ENCODE peak calls at places on chromosomes 6 and 20, in four cellular contexts. One of them, this sample, is unnamed.

GRCh38 chr6:170296746-170297576 is 6.1 kb upstream of the DLL1 start:
- DNase-seq in SK-N-SH: peak; percentile 25
- DNase-seq in H1: peak; percentile 63
- DNase-seq in IMR-90: no peak
- DNase-seq in this sample: no peak

GRCh38 chr6:4350571-4351505 is 215.5 kb upstream of the ECI2 start:
- DNase-seq in IMR-90: peak; percentile 73
- DNase-seq in H1: no peak
- DNase-seq in SK-N-SH: no peak
- DNase-seq in this sample: no peak

GRCh38 chr6:82589509-82590206 is 226.0 kb downstream of the TPBG start:
- DNase-seq in SK-N-SH: peak; percentile 20
- DNase-seq in H1: peak; percentile 52
- DNase-seq in IMR-90: peak; percentile 64
- DNase-seq in this sample: peak; percentile 67

GRCh38 chr20:25314497-25315417 is 66.9 kb downstream of the PYGB start:
- DNase-seq in SK-N-SH: no peak
- DNase-seq in IMR-90: no peak
- DNase-seq in H1: no peak
- DNase-seq in this sample: no peak

GRCh38 chr20:11582073-11582472 is 335.6 kb upstream of the BTBD3 start:
- DNase-seq in IMR-90: no peak
- DNase-seq in SK-N-SH: no peak
- DNase-seq in H1: no peak
- DNase-seq in this sample: no peak

GRCh38 chr6:10441655-10442009 is 26.8 kb upstream of the TFAP2A start:
- DNase-seq in SK-N-SH: no peak
- DNase-seq in IMR-90: no peak
- DNase-seq in H1: no peak
- DNase-seq in this sample: no peak

GRCh38 chr6:7406743-7407142 is 17.1 kb downstream of the RIOK1 start:
- DNase-seq in H1: no peak
- DNase-seq in SK-N-SH: no peak
- DNase-seq in IMR-90: peak; percentile 56
- DNase-seq in this sample: no peak

GRCh38 chr6:166381733-166382499 is 824 bp downstream of the MPC1 start:
- DNase-seq in H1: peak; percentile 93
- DNase-seq in IMR-90: peak; percentile 46
- DNase-seq in SK-N-SH: peak; percentile 78
- DNase-seq in this sample: peak; percentile 38

GRCh38 chr6:39590994-39591393 is 134.2 kb downstream of the KIF6 start:
- DNase-seq in IMR-90: no peak
- DNase-seq in H1: no peak
- DNase-seq in SK-N-SH: no peak
- DNase-seq in this sample: no peak

GRCh38 chr6:100461273-100461919 is 3.3 kb downstream of the SIM1 start:
- DNase-seq in SK-N-SH: no peak
- DNase-seq in IMR-90: no peak
- DNase-seq in H1: peak; percentile 76
- DNase-seq in this sample: peak; percentile 71

GRCh38 chr6:131643262-131643631 is 6.1 kb downstream of the ENPP3 start:
- DNase-seq in SK-N-SH: no peak
- DNase-seq in H1: no peak
- DNase-seq in IMR-90: no peak
- DNase-seq in this sample: no peak

GRCh38 chr6:159693128-159693893 is at the start of gene SOD2:
- DNase-seq in H1: peak; percentile 92
- DNase-seq in IMR-90: peak; percentile 81
- DNase-seq in SK-N-SH: peak; percentile 93
- DNase-seq in this sample: peak; percentile 62

GRCh38 chr6:8904754-8905153 is 469.4 kb upstream of the SLC35B3 start:
- DNase-seq in H1: peak; percentile 53
- DNase-seq in SK-N-SH: peak; percentile 12
- DNase-seq in IMR-90: no peak
- DNase-seq in this sample: peak; percentile 3

GRCh38 chr20:52094693-52095092 is 96.9 kb downstream of the ZFP64 start:
- DNase-seq in SK-N-SH: no peak
- DNase-seq in H1: no peak
- DNase-seq in IMR-90: no peak
- DNase-seq in this sample: no peak

GRCh38 chr20:60589624-60590023 is 631.4 kb downstream of the CDH26 start:
- DNase-seq in H1: no peak
- DNase-seq in SK-N-SH: no peak
- DNase-seq in IMR-90: peak; percentile 3
- DNase-seq in this sample: no peak

GRCh38 chr6:42482126-42482525 is 30.4 kb upstream of the TRERF1 start:
- DNase-seq in IMR-90: peak; percentile 34
- DNase-seq in SK-N-SH: no peak
- DNase-seq in H1: no peak
- DNase-seq in this sample: no peak

DNA sequence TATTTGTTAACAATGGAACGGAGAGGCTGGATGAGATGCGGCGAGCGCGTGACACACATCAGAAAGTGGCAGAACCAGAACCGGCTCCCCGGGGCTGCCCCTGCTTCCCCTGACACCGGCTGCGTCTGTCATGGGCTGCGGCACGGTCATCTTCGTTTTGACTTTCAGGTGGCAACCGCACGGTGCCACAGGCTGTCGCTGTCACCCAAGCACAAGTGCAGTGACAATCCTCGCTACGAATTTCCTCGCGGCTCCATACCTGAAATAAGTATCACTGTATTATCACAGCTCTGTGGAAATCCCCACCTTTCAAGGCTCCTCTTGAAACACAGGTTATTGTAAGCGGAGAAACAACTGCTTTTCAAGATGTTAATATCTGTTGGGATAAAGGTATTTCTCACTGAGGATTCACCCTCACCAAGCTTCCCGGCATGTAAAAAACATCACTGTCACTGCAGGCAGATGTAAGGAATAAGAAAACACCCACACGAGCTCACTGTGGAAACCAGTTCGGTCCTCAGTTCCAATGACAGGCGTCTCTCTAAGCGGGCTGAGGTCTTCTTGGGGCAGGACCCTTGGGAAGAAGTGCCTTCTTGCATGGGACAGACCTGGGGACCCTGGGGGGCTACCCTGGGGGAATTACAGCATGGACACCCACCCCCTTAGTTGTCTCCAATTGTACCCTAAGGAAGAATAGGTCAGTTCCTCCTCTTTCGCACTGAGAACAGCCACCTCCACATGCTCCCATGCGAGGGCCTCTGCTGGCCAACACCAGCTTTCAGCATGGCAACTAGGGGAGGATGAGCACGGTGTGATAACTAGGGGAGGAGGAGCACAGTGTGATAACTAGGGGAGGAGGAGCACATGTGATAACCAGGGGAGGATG is 86.3 kb downstream of the DACT2 start:
- DNase-seq in IMR-90: no peak
- DNase-seq in SK-N-SH: no peak
- DNase-seq in H1: no peak
- DNase-seq in this sample: no peak
- TF ChIP-seq RFX5 in IMR-90: no peak
- TF ChIP-seq RFX5 in SK-N-SH: no peak
- TF ChIP-seq RFX5 in H1: no peak
- TF ChIP-seq RFX5 in this sample: no peak

DNA sequence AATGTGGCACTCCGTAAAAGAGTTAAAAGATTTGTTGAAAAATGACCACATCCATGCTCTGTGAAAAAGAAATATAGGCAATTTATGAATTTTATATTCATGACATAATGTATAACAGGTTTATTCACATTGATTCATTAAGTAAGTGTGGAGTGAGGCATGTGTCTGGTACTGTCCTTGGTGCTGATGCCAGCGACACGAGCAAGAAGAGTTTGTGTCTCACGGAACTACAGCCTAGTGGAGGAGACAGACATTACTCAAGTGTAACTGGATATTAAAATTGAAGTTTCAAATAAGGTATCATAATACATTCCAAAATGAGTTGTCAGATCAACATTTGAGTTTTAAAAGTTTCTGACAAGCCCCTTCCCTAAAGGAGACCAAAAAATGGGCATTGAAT is 158.2 kb upstream of the PRND start:
- DNase-seq in H1: peak; percentile 53
- DNase-seq in SK-N-SH: no peak
- DNase-seq in IMR-90: peak; percentile 80
- DNase-seq in this sample: no peak
- TF ChIP-seq RFX5 in H1: no peak
- TF ChIP-seq RFX5 in SK-N-SH: no peak
- TF ChIP-seq RFX5 in IMR-90: no peak
- TF ChIP-seq RFX5 in this sample: no peak

GRCh38 chr6:47724300-47724699 is 25.9 kb downstream of the ADGRF4 start:
- DNase-seq in H1: no peak
- DNase-seq in SK-N-SH: no peak
- DNase-seq in IMR-90: no peak
- DNase-seq in this sample: no peak
- TF ChIP-seq RFX5 in H1: no peak
- TF ChIP-seq RFX5 in SK-N-SH: no peak
- TF ChIP-seq RFX5 in IMR-90: no peak
- TF ChIP-seq RFX5 in this sample: no peak

GRCh38 chr20:54067606-54068174 is 2.7 kb downstream of the BCAS1 start:
- DNase-seq in IMR-90: no peak
- DNase-seq in H1: no peak
- DNase-seq in SK-N-SH: no peak
- DNase-seq in this sample: peak; percentile 95
- TF ChIP-seq RFX5 in IMR-90: no peak
- TF ChIP-seq RFX5 in H1: no peak
- TF ChIP-seq RFX5 in SK-N-SH: no peak
- TF ChIP-seq RFX5 in this sample: no peak

DNA sequence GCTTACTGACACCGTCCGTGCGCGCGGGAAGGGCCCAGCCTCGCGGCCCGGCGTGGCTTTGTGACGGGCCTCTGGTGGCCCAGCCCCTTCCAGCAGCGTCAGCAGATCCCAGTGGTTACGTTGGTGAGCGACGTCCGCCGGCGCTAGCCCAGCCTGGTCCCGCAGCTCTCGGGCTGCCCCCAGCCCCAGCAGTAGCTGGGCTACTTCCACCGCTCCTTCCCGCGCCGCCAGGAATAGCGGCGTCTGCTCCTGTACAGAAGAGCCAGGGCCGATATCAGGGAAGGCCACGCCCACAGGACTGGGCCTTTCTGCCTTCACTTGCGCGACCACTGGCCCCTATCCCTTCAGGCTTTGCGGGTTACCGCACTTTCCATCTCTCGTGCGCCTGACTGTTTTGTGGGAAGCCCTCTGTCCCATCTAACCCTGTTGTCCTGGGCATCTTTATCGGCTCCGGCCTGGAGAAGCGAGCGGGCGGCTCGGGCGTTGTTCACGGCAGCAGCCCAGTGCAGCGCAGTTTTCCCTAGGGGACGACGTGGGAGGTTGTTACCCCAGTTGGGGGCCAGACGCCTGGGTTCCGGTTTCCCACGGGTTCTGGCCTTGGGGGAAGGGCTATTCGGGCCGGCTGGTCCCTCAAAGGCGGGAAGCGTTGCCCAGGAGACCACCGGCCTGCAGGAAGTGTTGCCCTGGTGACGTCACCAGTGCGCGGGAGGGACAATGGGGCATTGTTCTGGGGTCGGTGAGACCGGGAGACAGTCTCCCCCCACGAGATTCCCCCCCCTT is 3.6 kb upstream of the GPSM3 start:
- DNase-seq in H1: peak; percentile 90
- DNase-seq in IMR-90: peak; percentile 88
- DNase-seq in SK-N-SH: peak; percentile 88
- DNase-seq in this sample: peak; percentile 82
- TF ChIP-seq RFX5 in H1: no peak
- TF ChIP-seq RFX5 in IMR-90: peak; percentile 2
- TF ChIP-seq RFX5 in SK-N-SH: peak; percentile 11
- TF ChIP-seq RFX5 in this sample: no peak

GRCh38 chr6:144017167-144018094 is 9.4 kb upstream of the PLAGL1 start:
- DNase-seq in IMR-90: no peak
- DNase-seq in SK-N-SH: no peak
- DNase-seq in H1: no peak
- DNase-seq in this sample: no peak

GRCh38 chr6:144008501-144009245 is 614 bp upstream of the PLAGL1 start:
- DNase-seq in IMR-90: no peak
- DNase-seq in H1: no peak
- DNase-seq in SK-N-SH: no peak
- DNase-seq in this sample: peak; percentile 7

GRCh38 chr6:144013486-144013909 is 5.4 kb upstream of the PLAGL1 start:
- DNase-seq in H1: peak; percentile 77
- DNase-seq in SK-N-SH: peak; percentile 66
- DNase-seq in IMR-90: peak; percentile 71
- DNase-seq in this sample: peak; percentile 72

GRCh38 chr6:144007779-144008500 is at the start of gene PLAGL1:
- DNase-seq in SK-N-SH: peak; percentile 68
- DNase-seq in H1: peak; percentile 60
- DNase-seq in IMR-90: peak; percentile 55
- DNase-seq in this sample: peak; percentile 16

DNA sequence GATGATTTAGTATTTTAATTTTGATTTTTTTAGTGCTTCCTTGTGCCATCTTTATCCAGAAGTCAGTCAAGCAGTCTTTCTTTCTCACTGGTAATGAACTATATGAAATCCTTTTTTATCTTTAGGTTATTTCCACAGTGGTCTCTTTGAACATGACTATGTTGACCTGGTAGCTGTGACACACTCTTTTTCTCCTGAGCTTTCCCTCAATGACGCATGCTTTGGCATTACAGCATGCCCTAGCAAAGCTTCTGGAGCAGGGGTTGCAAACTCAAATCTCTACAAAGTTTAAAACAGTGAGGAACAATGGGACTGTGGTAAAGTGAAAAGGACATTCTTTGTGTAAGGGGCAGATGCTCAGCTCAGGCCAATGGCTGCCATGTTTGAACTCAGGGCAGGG is 4.5 kb upstream of the PLAGL1 start:
- DNase-seq in IMR-90: peak; percentile 60
- DNase-seq in SK-N-SH: no peak
- DNase-seq in H1: no peak
- DNase-seq in this sample: no peak
- TF ChIP-seq RFX5 in IMR-90: no peak
- TF ChIP-seq RFX5 in SK-N-SH: no peak
- TF ChIP-seq RFX5 in H1: no peak
- TF ChIP-seq RFX5 in this sample: no peak

GRCh38 chr6:106728296-106728870 is 99.0 kb downstream of the QRSL1 start:
- DNase-seq in IMR-90: no peak
- DNase-seq in SK-N-SH: no peak
- DNase-seq in H1: no peak
- DNase-seq in this sample: no peak
- TF ChIP-seq RFX5 in IMR-90: no peak
- TF ChIP-seq RFX5 in SK-N-SH: no peak
- TF ChIP-seq RFX5 in H1: no peak
- TF ChIP-seq RFX5 in this sample: no peak